ENCODE peak calls at places on chromosomes 3 and 15, in four cellular contexts. One of them, this sample, is unnamed.

GRCh38 chr3:185677146-185677829 is 91.2 kb downstream of the SENP2 start:
- DNase-seq in dorsolateral prefrontal cortex: no peak
- DNase-seq in NCI-H446: peak; percentile 27
- DNase-seq in HS-5: peak; percentile 44
- DNase-seq in this sample: no peak

GRCh38 chr15:79283252-79284048 is 928 bp downstream of the ANKRD34C start:
- DNase-seq in dorsolateral prefrontal cortex: no peak
- DNase-seq in NCI-H446: no peak
- DNase-seq in HS-5: no peak
- DNase-seq in this sample: no peak

GRCh38 chr15:70521576-70522322 is 241.6 kb downstream of the UACA start:
- DNase-seq in dorsolateral prefrontal cortex: no peak
- DNase-seq in NCI-H446: no peak
- DNase-seq in HS-5: no peak
- DNase-seq in this sample: no peak

GRCh38 chr15:96629501-96629900 is 299.0 kb downstream of the NR2F2 start:
- DNase-seq in dorsolateral prefrontal cortex: no peak
- DNase-seq in NCI-H446: no peak
- DNase-seq in HS-5: no peak
- DNase-seq in this sample: no peak

GRCh38 chr15:91258436-91258779 is 158.4 kb downstream of the SV2B start:
- DNase-seq in dorsolateral prefrontal cortex: no peak
- DNase-seq in NCI-H446: no peak
- DNase-seq in HS-5: no peak
- DNase-seq in this sample: peak; percentile 3

GRCh38 chr3:140152851-140153640 is 218.1 kb downstream of the CLSTN2 start:
- DNase-seq in dorsolateral prefrontal cortex: no peak
- DNase-seq in NCI-H446: peak; percentile 90
- DNase-seq in HS-5: no peak
- DNase-seq in this sample: no peak

GRCh38 chr3:94961423-94962100 is 898.7 kb downstream of the NSUN3 start:
- DNase-seq in dorsolateral prefrontal cortex: no peak
- DNase-seq in NCI-H446: no peak
- DNase-seq in HS-5: no peak
- DNase-seq in this sample: no peak

GRCh38 chr3:72058493-72059081 is 273.6 kb upstream of the PROK2 start:
- DNase-seq in dorsolateral prefrontal cortex: no peak
- DNase-seq in NCI-H446: peak; percentile 64
- DNase-seq in HS-5: no peak
- DNase-seq in this sample: no peak

GRCh38 chr3:62167566-62168262 is 205.6 kb downstream of the FEZF2 start:
- DNase-seq in dorsolateral prefrontal cortex: no peak
- DNase-seq in NCI-H446: peak; percentile 13
- DNase-seq in HS-5: no peak
- DNase-seq in this sample: no peak

GRCh38 chr15:87355946-87356345 is 900.6 kb downstream of the NTRK3 start:
- DNase-seq in dorsolateral prefrontal cortex: no peak
- DNase-seq in NCI-H446: no peak
- DNase-seq in HS-5: no peak
- DNase-seq in this sample: no peak

GRCh38 chr15:43903864-43904290 is 77.1 kb downstream of the WDR76 start:
- DNase-seq in dorsolateral prefrontal cortex: peak; percentile 40
- DNase-seq in NCI-H446: peak; percentile 58
- DNase-seq in HS-5: no peak
- DNase-seq in this sample: peak; percentile 5

GRCh38 chr15:95644476-95644875 is 686.0 kb upstream of the NR2F2 start:
- DNase-seq in dorsolateral prefrontal cortex: no peak
- DNase-seq in NCI-H446: no peak
- DNase-seq in HS-5: no peak
- DNase-seq in this sample: no peak

GRCh38 chr15:97966924-97967620 is 6.6 kb downstream of the ARRDC4 start:
- DNase-seq in dorsolateral prefrontal cortex: no peak
- DNase-seq in NCI-H446: no peak
- DNase-seq in HS-5: no peak
- DNase-seq in this sample: no peak

GRCh38 chr3:36933540-36934296 is 11.1 kb downstream of the TRANK1 start:
- DNase-seq in dorsolateral prefrontal cortex: no peak
- DNase-seq in NCI-H446: no peak
- DNase-seq in HS-5: no peak
- DNase-seq in this sample: no peak

GRCh38 chr15:98294126-98294525 is 333.6 kb downstream of the ARRDC4 start:
- DNase-seq in dorsolateral prefrontal cortex: no peak
- DNase-seq in NCI-H446: no peak
- DNase-seq in HS-5: no peak
- DNase-seq in this sample: no peak

GRCh38 chr15:52466134-52466701 is 62.5 kb downstream of the MYO5A start:
- DNase-seq in dorsolateral prefrontal cortex: peak; percentile 33
- DNase-seq in NCI-H446: no peak
- DNase-seq in HS-5: no peak
- DNase-seq in this sample: peak; percentile 64

GRCh38 chr3:96986241-96986640 is 171.8 kb downstream of the EPHA6 start:
- DNase-seq in dorsolateral prefrontal cortex: no peak
- DNase-seq in NCI-H446: no peak
- DNase-seq in HS-5: no peak
- DNase-seq in this sample: no peak

GRCh38 chr3:63193647-63194046 is 84.5 kb upstream of the SYNPR start:
- DNase-seq in dorsolateral prefrontal cortex: no peak
- DNase-seq in NCI-H446: no peak
- DNase-seq in HS-5: peak; percentile 29
- DNase-seq in this sample: no peak

GRCh38 chr3:30904986-30905385 is 10.5 kb upstream of the GADL1 start:
- DNase-seq in dorsolateral prefrontal cortex: no peak
- DNase-seq in NCI-H446: no peak
- DNase-seq in HS-5: no peak
- DNase-seq in this sample: no peak

GRCh38 chr15:59953392-59953883 is 50.7 kb upstream of the FOXB1 start:
- DNase-seq in dorsolateral prefrontal cortex: no peak
- DNase-seq in NCI-H446: no peak
- DNase-seq in HS-5: no peak
- DNase-seq in this sample: no peak

GRCh38 chr3:46923559-46924350 is 46.2 kb downstream of the PTH1R start:
- DNase-seq in dorsolateral prefrontal cortex: no peak
- DNase-seq in NCI-H446: no peak
- DNase-seq in HS-5: no peak
- DNase-seq in this sample: no peak

GRCh38 chr3:140664111-140664510 is 13.8 kb upstream of the TRIM42 start:
- DNase-seq in dorsolateral prefrontal cortex: no peak
- DNase-seq in NCI-H446: no peak
- DNase-seq in HS-5: no peak
- DNase-seq in this sample: no peak

GRCh38 chr3:45241206-45241605 is 15.1 kb upstream of the TMEM158 start:
- DNase-seq in dorsolateral prefrontal cortex: no peak
- DNase-seq in NCI-H446: no peak
- DNase-seq in HS-5: no peak
- DNase-seq in this sample: no peak

GRCh38 chr15:90638963-90639362 is 78.2 kb upstream of the BLM start:
- DNase-seq in dorsolateral prefrontal cortex: no peak
- DNase-seq in NCI-H446: no peak
- DNase-seq in HS-5: no peak
- DNase-seq in this sample: no peak

GRCh38 chr3:131856171-131856570 is 178.6 kb downstream of the CPNE4 start:
- DNase-seq in dorsolateral prefrontal cortex: no peak
- DNase-seq in NCI-H446: no peak
- DNase-seq in HS-5: no peak
- DNase-seq in this sample: no peak

This sample was measured in stimulated activated CD8-positive, alpha-beta memory T cell treated with anti-CD3 and anti-CD28 coated beads, Interleukin-15, amount 100 ng/mL, for 48 hours.